ENCODE peak calls at places on chromosomes 6 and 20, in four cellular contexts. K, A, T and S are unnamed samples.

GRCh38 chr20:20568604-20569205 is 143.7 kb downstream of the RALGAPA2 start:
- DNase-seq in A (peak; percentile 35), T (peak; percentile 10), K (peak; percentile 65), S (peak; percentile 68)

GRCh38 chr20:11849976-11850670 is 67.6 kb upstream of the BTBD3 start:
- DNase-seq in A (peak; percentile 77), K (peak; percentile 49), T (peak; percentile 17), S (peak; percentile 44)

GRCh38 chr6:149750136-149750609 is 632 bp downstream of the PCMT1 start:
- DNase-seq in K (peak; percentile 54), T (no peak), A (peak; percentile 46), S (peak; percentile 44)

GRCh38 chr6:107621216-107621940 is 131.5 kb downstream of the SOBP start:
- DNase-seq in A (no peak), K (no peak), T (no peak), S (no peak)

GRCh38 chr20:22762576-22763256 is 178.3 kb upstream of the FOXA2 start:
- DNase-seq in A (no peak), T (no peak), K (no peak), S (no peak)

GRCh38 chr6:36777806-36778205 is 61.4 kb downstream of the CPNE5 start:
- DNase-seq in A (no peak), T (no peak), K (no peak), S (no peak)

GRCh38 chr6:90098637-90099036 is 198.0 kb downstream of the BACH2 start:
- DNase-seq in K (peak; percentile 42), A (no peak), T (no peak), S (no peak)

GRCh38 chr20:63774348-63774735 is 34.8 kb downstream of the SLC2A4RG start:
- DNase-seq in T (no peak), A (no peak), K (no peak), S (no peak)

GRCh38 chr6:104418125-104418524 is 441.6 kb downstream of the HACE1 start:
- DNase-seq in A (no peak), T (no peak), K (no peak), S (no peak)

GRCh38 chr6:65081713-65082210 is 625.3 kb downstream of the EYS start:
- DNase-seq in A (no peak), T (no peak), K (no peak), S (no peak)